ENCODE peak calls at places on chromosomes 1 and 21, in six cellular contexts. N, O, D, Q, A and P are unnamed samples.

GRCh38 chr1:67347688-67348472 is 40.2 kb downstream of the IL12RB2 start:
- DNase-seq in N (peak; percentile 63), O (peak; percentile 20), D (peak; percentile 27), Q (no peak), A (peak; percentile 74), P (peak; percentile 61)

GRCh38 chr1:86753700-86754099 is 49.3 kb downstream of the SH3GLB1 start:
- DNase-seq in N (peak; percentile 65), O (no peak), D (peak; percentile 50), Q (no peak), A (peak; percentile 34), P (peak; percentile 10)

GRCh38 chr1:32810358-32810757 is 6.8 kb downstream of the YARS1 start:
- DNase-seq in N (no peak), O (no peak), D (no peak), Q (no peak), A (no peak), P (no peak)

GRCh38 chr21:35697321-35697808 is 363.0 kb downstream of the SETD4 start:
- DNase-seq in N (no peak), O (peak; percentile 66), D (peak; percentile 68), Q (no peak), A (peak; percentile 80), P (peak; percentile 35)

GRCh38 chr1:112818990-112819689 is 104.0 kb upstream of the PPM1J start:
- DNase-seq in N (peak; percentile 28), O (no peak), D (no peak), Q (no peak), A (peak; percentile 67), P (peak; percentile 91)

GRCh38 chr1:113917400-113918082 is 11.6 kb upstream of the HIPK1 start:
- DNase-seq in N (no peak), O (no peak), D (no peak), Q (no peak), A (peak; percentile 45), P (peak; percentile 75)

GRCh38 chr1:192476802-192477298 is 98.7 kb upstream of the RGS1 start:
- DNase-seq in N (no peak), O (peak; percentile 31), D (no peak), Q (no peak), A (peak; percentile 83), P (peak; percentile 69)

GRCh38 chr1:234264832-234265231 is 108.4 kb upstream of the COA6 start:
- DNase-seq in N (no peak), O (no peak), D (no peak), Q (no peak), A (no peak), P (no peak)

GRCh38 chr1:162902372-162902771 is 41.4 kb upstream of the CCDC190 start:
- DNase-seq in N (no peak), O (no peak), D (no peak), Q (no peak), A (peak; percentile 83), P (peak; percentile 67)

GRCh38 chr1:59967141-59967697 is 40.6 kb upstream of the CYP2J2 start:
- DNase-seq in N (no peak), O (no peak), D (peak; percentile 38), Q (no peak), A (peak; percentile 25), P (peak; percentile 59)

GRCh38 chr1:112964347-112964746 is 8.4 kb upstream of the SLC16A1 start:
- DNase-seq in N (no peak), O (no peak), D (no peak), Q (no peak), A (no peak), P (no peak)

GRCh38 chr1:233109121-233109520 is 158.7 kb downstream of the NTPCR start:
- DNase-seq in N (no peak), O (no peak), D (no peak), Q (no peak), A (no peak), P (no peak)

GRCh38 chr1:185694081-185694480 is 40.1 kb upstream of the HMCN1 start:
- DNase-seq in N (no peak), O (no peak), D (no peak), Q (no peak), A (peak; percentile 58), P (no peak)

GRCh38 chr1:3858231-3858981 is 1.1 kb downstream of the DFFB start:
- DNase-seq in N (peak; percentile 55), O (no peak), D (peak; percentile 52), Q (no peak), A (peak; percentile 64), P (peak; percentile 36)

GRCh38 chr1:115647000-115647399 is 5.2 kb downstream of the VANGL1 start:
- DNase-seq in N (no peak), O (no peak), D (no peak), Q (no peak), A (no peak), P (peak; percentile 28)

GRCh38 chr1:156547982-156548381 is 24.4 kb downstream of the IQGAP3 start:
- DNase-seq in N (no peak), O (no peak), D (no peak), Q (no peak), A (no peak), P (no peak)

GRCh38 chr1:67673468-67674201 is 11.4 kb upstream of the GADD45A start:
- DNase-seq in N (no peak), O (no peak), D (no peak), Q (no peak), A (no peak), P (no peak)

GRCh38 chr1:109243221-109243620 is 6.1 kb upstream of the CELSR2 start:
- DNase-seq in N (no peak), O (no peak), D (no peak), Q (no peak), A (no peak), P (no peak)

GRCh38 chr1:148161252-148161901 is 9.3 kb upstream of the NBPF11 start:
- DNase-seq in N (no peak), O (no peak), D (no peak), Q (no peak), A (no peak), P (no peak)

GRCh38 chr1:17998889-17999288 is 108.7 kb upstream of the IGSF21 start:
- DNase-seq in N (peak; percentile 38), O (no peak), D (no peak), Q (no peak), A (peak; percentile 7), P (peak; percentile 4)